ENCODE peak calls at places on chromosomes 2 and 18, in ten cellular contexts. U, P, O, L, R, H, B, W, E and T are unnamed samples.
A peak's percentile ranks its signal among the peaks of the same experiment; 100 is the strongest.

GRCh38 chr18:77131100-77131651 is 1.4 kb downstream of the MBP start:
- ATAC-seq in L (no peak), O (no peak), R (peak; percentile 9), H (peak; percentile 31), E (no peak), P (no peak), W (peak; percentile 7), U (no peak), B (peak; percentile 6), T (no peak)

GRCh38 chr2:108927936-108928659 is 60.9 kb downstream of the EDAR start:
- ATAC-seq in B (peak; percentile 49), H (peak; percentile 36), E (no peak), L (peak; percentile 87), P (peak; percentile 72), W (no peak), O (peak; percentile 69), U (peak; percentile 71), R (no peak), T (no peak)

GRCh38 chr2:240213226-240213475 is 72.7 kb upstream of the OTOS start:
- ATAC-seq in E (no peak), W (no peak), R (no peak), U (no peak), P (no peak), L (no peak), O (no peak), H (no peak), B (no peak), T (no peak)

GRCh38 chr18:50065527-50065926 is 129.4 kb downstream of the MYO5B start:
- ATAC-seq in H (no peak), U (no peak), P (no peak), O (no peak), R (no peak), E (no peak), W (no peak), B (no peak), L (no peak), T (no peak)

GRCh38 chr18:46621111-46621766 is 35.8 kb downstream of the LOXHD1 start:
- ATAC-seq in B (no peak), E (peak; percentile 30), R (no peak), O (no peak), U (no peak), H (no peak), P (no peak), W (no peak), L (no peak), T (no peak)

GRCh38 chr2:102975996-102976636 is 214.3 kb downstream of the TMEM182 start:
- ATAC-seq in U (peak; percentile 91), E (no peak), H (peak; percentile 63), W (no peak), L (peak; percentile 92), R (no peak), O (peak; percentile 83), B (no peak), P (peak; percentile 66), T (no peak)

GRCh38 chr2:201137505-201138400 is 21.8 kb downstream of the CFLAR start:
- ATAC-seq in E (no peak), O (no peak), H (peak; percentile 34), L (no peak), U (no peak), P (peak; percentile 30), W (no peak), B (no peak), R (no peak), T (no peak)

GRCh38 chr18:59907172-59907571 is 7.4 kb downstream of the PMAIP1 start:
- ATAC-seq in E (no peak), B (no peak), U (no peak), R (no peak), P (no peak), W (no peak), O (no peak), H (no peak), L (no peak), T (no peak)

GRCh38 chr18:13401404-13401803 is 182.8 kb downstream of the LDLRAD4 start:
- ATAC-seq in U (no peak), W (no peak), R (no peak), H (no peak), E (no peak), L (no peak), P (no peak), O (no peak), B (no peak), T (no peak)

GRCh38 chr2:71467180-71467815 is 13.9 kb downstream of the DYSF start:
- ATAC-seq in B (no peak), R (no peak), W (peak; percentile 35), H (peak; percentile 28), E (no peak), U (no peak), P (no peak), L (no peak), O (no peak), T (no peak)

GRCh38 chr2:210617732-210618330 is 61.4 kb downstream of the CPS1 start:
- ATAC-seq in U (peak; percentile 71), H (no peak), R (no peak), P (no peak), E (no peak), L (peak; percentile 81), B (no peak), O (peak; percentile 80), W (no peak), T (no peak)

GRCh38 chr18:22471546-22472131 is 53.9 kb upstream of the CTAGE1 start:
- ATAC-seq in R (no peak), O (no peak), P (no peak), W (no peak), L (no peak), E (no peak), H (peak; percentile 87), U (no peak), B (no peak), T (no peak)

GRCh38 chr2:31523871-31524492 is 56.8 kb downstream of the SRD5A2 start:
- ATAC-seq in W (peak; percentile 35), L (peak; percentile 69), U (peak; percentile 66), H (no peak), O (peak; percentile 58), R (peak; percentile 64), B (no peak), P (peak; percentile 72), E (no peak), T (no peak)

GRCh38 chr2:129404000-129404700 is 575.3 kb upstream of the RAB6C start:
- ATAC-seq in W (no peak), H (peak; percentile 45), B (no peak), R (no peak), U (no peak), L (no peak), E (no peak), O (no peak), P (no peak), T (no peak)

GRCh38 chr2:25853038-25853638 is 25.1 kb downstream of the ASXL2 start:
- ATAC-seq in L (no peak), E (no peak), W (no peak), H (no peak), P (peak; percentile 29), B (no peak), U (no peak), O (no peak), R (peak; percentile 42), T (no peak)

GRCh38 chr2:182980115-182980514 is 58.1 kb downstream of the NCKAP1 start:
- ATAC-seq in H (no peak), B (peak; percentile 54), O (peak; percentile 77), E (no peak), L (peak; percentile 49), U (peak; percentile 62), P (peak; percentile 53), R (no peak), W (peak; percentile 43), T (no peak)

GRCh38 chr2:16729335-16729734 is 63.7 kb upstream of the CYRIA start:
- ATAC-seq in B (no peak), W (no peak), H (no peak), P (peak; percentile 18), O (no peak), U (no peak), R (peak; percentile 87), L (no peak), E (no peak), T (no peak)

GRCh38 chr2:114688241-114688640 is 245.8 kb downstream of the DPP10 start:
- ATAC-seq in E (no peak), P (no peak), B (no peak), L (no peak), W (no peak), R (no peak), O (no peak), H (no peak), U (peak; percentile 21), T (no peak)

GRCh38 chr18:44823782-44824181 is 143.1 kb downstream of the SETBP1 start:
- ATAC-seq in R (no peak), E (no peak), L (peak; percentile 61), W (no peak), U (peak; percentile 89), P (no peak), O (peak; percentile 95), B (no peak), H (no peak), T (no peak)

GRCh38 chr2:216688731-216689360 is 6.5 kb downstream of the IGFBP5 start:
- ATAC-seq in E (no peak), O (no peak), U (no peak), B (no peak), H (no peak), R (no peak), W (no peak), L (no peak), P (no peak), T (no peak)

GRCh38 chr2:203858176-203858575 is 9.4 kb upstream of the CTLA4 start:
- ATAC-seq in P (no peak), H (no peak), U (no peak), E (no peak), L (no peak), W (peak; percentile 47), B (no peak), R (no peak), O (no peak), T (no peak)

GRCh38 chr2:144152817-144153271 is 367.1 kb downstream of the ZEB2 start:
- ATAC-seq in R (peak; percentile 58), B (no peak), H (peak; percentile 79), W (peak; percentile 27), O (no peak), E (no peak), P (peak; percentile 25), U (no peak), L (peak; percentile 37), T (no peak)